ENCODE peak calls at places on chromosomes 12 and 14, in four cellular contexts. T, Z, A and U are unnamed samples.
A peak's percentile ranks its signal among the peaks of the same experiment; 100 is the strongest.

GRCh38 chr12:12028668-12029402 is 41.9 kb upstream of the BCL2L14 start:
- DNase-seq in T (no peak), Z (no peak), A (no peak), U (no peak)

GRCh38 chr12:107822356-107822755 is 47.9 kb downstream of the ASCL4 start:
- DNase-seq in T (no peak), Z (no peak), A (no peak), U (no peak)

GRCh38 chr12:70719672-70720420 is 82.6 kb upstream of the PTPRB start:
- DNase-seq in T (peak; percentile 74), Z (peak; percentile 19), A (peak; percentile 68), U (no peak)

GRCh38 chr12:101552277-101552676 is 42.5 kb upstream of the MYBPC1 start:
- DNase-seq in T (no peak), Z (no peak), A (no peak), U (no peak)

GRCh38 chr14:61470261-61470953 is 149.0 kb downstream of the PRKCH start:
- DNase-seq in T (no peak), Z (no peak), A (no peak), U (no peak)

GRCh38 chr12:123102781-123103503 is 47.9 kb downstream of the PITPNM2 start:
- DNase-seq in T (no peak), Z (no peak), A (no peak), U (no peak)

GRCh38 chr14:24976599-24976998 is 73.3 kb downstream of the STXBP6 start:
- DNase-seq in T (no peak), Z (no peak), A (no peak), U (no peak)

GRCh38 chr12:57452181-57452936 is 2.7 kb upstream of the INHBE start:
- DNase-seq in T (no peak), Z (no peak), A (no peak), U (no peak)

GRCh38 chr12:5166976-5167375 is 123.3 kb downstream of the KCNA5 start:
- DNase-seq in T (no peak), Z (no peak), A (no peak), U (no peak)

GRCh38 chr12:132771126-132771838 is 9.7 kb upstream of the ANKLE2 start:
- DNase-seq in T (no peak), Z (peak; percentile 44), A (no peak), U (no peak)

GRCh38 chr12:46370792-46371717 is 1.5 kb downstream of the SLC38A2 start:
- DNase-seq in T (peak; percentile 96), Z (peak; percentile 93), A (peak; percentile 95), U (peak; percentile 58)
- TF ChIP-seq CTCF in T (no peak), Z (no peak), A (peak; percentile 33), U (no peak)

DNA sequence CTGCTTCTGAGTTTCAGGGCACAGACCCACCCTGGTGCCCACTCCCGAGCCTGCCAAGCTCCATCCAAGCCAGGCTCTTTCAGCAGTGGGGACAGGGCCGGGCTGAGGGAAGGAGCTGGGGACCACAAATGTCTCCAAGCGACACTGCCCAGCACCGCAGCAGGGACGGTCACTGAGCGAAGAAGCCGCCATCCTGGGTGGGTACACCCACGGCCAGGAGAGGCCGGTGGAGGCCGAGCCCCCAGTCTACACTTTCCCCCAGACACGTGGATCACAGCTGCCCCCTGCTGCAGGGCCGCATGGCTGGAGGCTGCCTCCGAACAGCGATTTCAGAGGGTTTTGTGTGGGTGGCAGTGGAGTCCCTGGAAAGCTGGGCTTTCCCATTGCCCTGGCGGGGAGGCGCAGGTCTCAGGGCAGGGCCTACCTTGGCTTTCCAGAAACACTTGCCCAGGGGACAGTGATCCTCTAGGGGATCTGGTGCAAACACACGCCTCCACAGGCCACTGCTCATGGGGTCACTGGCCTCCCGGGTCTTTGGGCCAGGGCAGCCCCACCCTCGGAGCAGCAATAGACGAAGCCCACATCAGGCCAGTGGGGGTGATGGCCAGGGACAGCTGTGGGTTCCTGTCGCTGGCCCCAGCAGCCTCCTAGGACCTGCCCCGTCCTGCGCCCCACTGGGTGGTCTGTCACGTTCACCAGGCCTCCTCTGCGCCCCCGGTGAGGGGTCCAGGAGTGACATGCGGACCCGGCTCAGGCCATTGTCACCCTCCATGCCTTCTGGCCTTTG is 1.2 kb upstream of the GPR132 start:
- DNase-seq in T (no peak), Z (no peak), A (no peak), U (no peak)
- TF ChIP-seq CTCF in T (no peak), Z (no peak), A (no peak), U (no peak)

GRCh38 chr14:79180656-79181055 is 1010.5 kb downstream of the NRXN3 start:
- DNase-seq in T (no peak), Z (no peak), A (no peak), U (no peak)
- TF ChIP-seq CTCF in T (no peak), Z (no peak), A (no peak), U (no peak)

GRCh38 chr14:93936245-93936644 is 9.1 kb downstream of the FAM181A start:
- DNase-seq in T (no peak), Z (no peak), A (no peak), U (peak; percentile 57)
- TF ChIP-seq CTCF in T (peak; percentile 57), Z (peak; percentile 38), A (peak; percentile 26), U (peak; percentile 45)

DNA sequence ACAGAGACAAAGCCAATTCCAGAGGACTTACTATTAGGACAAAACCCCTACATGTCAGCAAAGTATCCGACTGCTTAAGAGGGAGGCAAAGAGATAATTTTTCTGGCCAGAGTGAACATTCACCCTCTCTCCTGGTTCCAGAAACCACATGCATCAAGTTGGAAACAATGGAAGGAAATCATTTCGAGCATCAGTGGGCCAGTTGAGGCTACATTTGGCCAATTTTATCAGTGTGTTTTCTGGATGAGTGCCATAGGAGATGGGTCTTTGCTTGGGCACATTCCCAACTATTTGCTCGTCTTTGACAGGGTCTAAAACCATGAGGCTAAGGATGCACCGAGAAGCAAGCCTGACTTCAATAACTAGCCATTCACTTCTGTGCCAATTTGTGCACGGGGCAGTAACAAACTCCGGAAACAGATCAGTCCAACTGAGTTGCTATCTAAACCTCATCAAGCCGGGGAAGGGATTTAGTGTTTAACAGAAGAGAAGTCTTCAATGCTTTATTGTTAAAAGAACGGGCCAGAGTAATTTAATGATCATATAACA is 17.4 kb downstream of the EGLN3 start:
- DNase-seq in T (no peak), Z (no peak), A (no peak), U (no peak)
- TF ChIP-seq CTCF in T (no peak), Z (no peak), A (no peak), U (no peak)

DNA sequence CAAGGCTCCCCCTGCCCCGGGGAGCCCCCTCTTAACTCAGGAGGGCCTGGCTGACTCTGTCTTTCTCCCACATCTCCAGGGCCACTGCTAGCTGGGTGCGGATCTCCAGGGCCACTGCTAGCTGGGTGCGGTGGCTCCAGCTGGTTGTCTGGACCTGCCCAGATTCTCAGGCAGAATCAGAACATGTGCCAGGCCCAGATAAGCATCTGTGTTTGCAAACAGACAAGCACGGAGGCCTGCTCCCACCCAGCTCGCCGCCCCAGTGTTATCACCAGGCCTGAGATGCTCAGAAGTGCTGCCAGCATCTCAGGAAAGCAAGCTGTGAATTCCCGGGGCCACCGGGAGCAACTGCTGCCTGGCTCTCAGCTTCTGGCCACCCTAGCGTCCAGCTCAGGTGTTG is 98.4 kb upstream of the FZD10 start:
- DNase-seq in T (no peak), Z (no peak), A (no peak), U (no peak)
- TF ChIP-seq CTCF in T (no peak), Z (no peak), A (no peak), U (no peak)

GRCh38 chr12:53078425-53079225 is 565 bp downstream of the SPRYD3 start:
- DNase-seq in T (no peak), Z (peak; percentile 57), A (no peak), U (no peak)
- TF ChIP-seq CTCF in T (no peak), Z (no peak), A (no peak), U (no peak)

DNA sequence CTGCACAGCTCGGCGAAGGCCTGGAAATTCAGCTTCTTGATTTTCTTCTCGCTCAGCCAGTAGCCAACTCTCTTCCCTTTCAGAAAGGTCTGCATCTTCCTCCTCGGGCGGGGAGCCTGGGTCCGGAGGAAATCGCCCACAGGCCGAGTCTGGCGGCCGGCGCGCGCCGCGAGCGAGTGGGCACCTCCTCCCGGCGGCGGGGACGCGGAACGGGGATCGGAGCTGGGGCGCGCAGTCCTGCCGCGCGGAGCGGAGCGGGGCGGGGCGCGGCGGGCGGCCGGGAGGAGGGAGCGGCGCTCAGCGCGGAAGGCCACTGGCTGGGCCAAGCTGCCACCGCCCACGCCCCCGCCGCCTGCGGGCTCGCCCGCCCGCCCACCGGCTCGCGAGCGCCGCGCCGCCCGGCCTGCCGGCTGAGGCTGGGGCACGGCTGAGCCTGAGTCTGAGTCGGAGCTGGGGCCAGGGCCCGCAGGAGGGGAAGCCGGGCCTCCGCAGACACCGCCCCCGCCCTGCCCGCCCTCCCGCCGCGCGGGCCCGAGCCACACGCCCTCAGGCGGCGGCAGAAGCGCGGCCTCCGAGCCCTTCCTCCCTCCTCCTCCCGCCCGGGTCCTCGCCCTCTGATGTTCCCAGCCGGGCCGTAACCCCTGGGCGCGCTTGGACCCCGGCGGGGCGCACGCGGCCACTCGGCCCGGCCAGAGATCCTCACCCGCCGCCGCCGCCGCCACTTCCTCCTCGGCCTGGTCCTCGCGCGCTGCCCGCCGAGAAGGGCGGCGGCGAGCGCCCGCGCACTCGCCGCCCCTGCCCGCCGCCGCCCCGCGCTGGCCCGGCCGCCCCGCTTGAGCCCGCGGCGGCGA is 431 bp downstream of the ITPK1 start:
- DNase-seq in T (peak; percentile 79), Z (peak; percentile 81), A (peak; percentile 94), U (peak; percentile 63)
- TF ChIP-seq CTCF in T (no peak), Z (no peak), A (peak; percentile 29), U (peak; percentile 6)

GRCh38 chr12:6584293-6584692 is 16.2 kb upstream of the NOP2 start:
- DNase-seq in T (no peak), Z (no peak), A (no peak), U (no peak)

GRCh38 chr12:6582959-6583358 is 14.9 kb upstream of the NOP2 start:
- DNase-seq in T (no peak), Z (no peak), A (no peak), U (no peak)

GRCh38 chr12:6582196-6582595 is 14.1 kb upstream of the NOP2 start:
- DNase-seq in T (no peak), Z (no peak), A (no peak), U (no peak)
- TF ChIP-seq CTCF in T (no peak), Z (no peak), A (no peak), U (no peak)

GRCh38 chr12:54300267-54300731 is 516 bp downstream of the NFE2 start:
- DNase-seq in T (no peak), Z (no peak), A (no peak), U (no peak)

GRCh38 chr12:54299515-54300266 is 1.1 kb downstream of the NFE2 start:
- DNase-seq in T (no peak), Z (no peak), A (no peak), U (no peak)

GRCh38 chr12:54301428-54302045 is 722 bp upstream of the NFE2 start:
- DNase-seq in T (no peak), Z (no peak), A (no peak), U (no peak)

GRCh38 chr12:54298904-54299303 is 1.9 kb downstream of the NFE2 start:
- DNase-seq in T (no peak), Z (no peak), A (no peak), U (no peak)

DNA sequence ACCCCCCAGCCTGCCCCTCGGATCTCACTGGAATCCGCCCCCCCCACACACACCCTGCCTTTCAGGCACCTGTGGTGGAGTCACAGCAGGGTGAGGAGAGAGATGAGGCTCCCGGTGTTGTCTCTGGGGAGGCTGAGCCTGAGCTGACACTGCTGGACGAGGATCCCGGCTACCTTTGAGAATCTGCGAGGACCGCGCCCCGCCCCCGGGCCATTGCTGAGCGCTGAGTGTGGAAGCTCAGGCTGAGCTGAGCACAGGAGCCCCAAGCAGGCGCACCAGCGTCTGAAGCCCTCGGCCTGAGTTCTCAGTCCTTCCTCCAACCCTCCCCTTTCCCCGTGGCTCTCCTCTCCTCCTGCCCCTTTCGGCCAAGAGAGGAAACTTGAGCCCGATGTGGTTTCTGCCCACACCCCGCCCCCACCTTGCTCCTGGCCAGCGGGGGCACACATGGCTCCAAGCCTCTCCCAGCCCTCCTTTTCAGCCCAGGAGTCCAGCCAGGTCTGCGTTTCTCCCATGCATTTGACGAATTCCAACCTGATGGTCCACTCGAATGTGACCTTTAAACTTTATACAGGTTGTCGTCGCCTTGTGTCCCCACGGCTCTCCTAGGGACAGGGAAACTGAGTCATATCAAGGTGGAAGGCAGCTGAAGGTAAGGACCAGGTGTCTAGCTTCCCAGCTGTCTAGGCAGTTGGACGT is at the start of gene NFE2:
- DNase-seq in T (peak; percentile 61), Z (peak; percentile 41), A (no peak), U (no peak)
- TF ChIP-seq CTCF in T (no peak), Z (no peak), A (no peak), U (no peak)